ENCODE peak calls at places on chromosomes 2 and 18, in ten cellular contexts. One of them, this sample, is unnamed.

GRCh38 chr2:38751847-38752410 is 768 bp upstream of the SRSF7 start:
- DNase-seq in sigmoid colon: no peak
- DNase-seq in H1: no peak
- DNase-seq in SK-N-SH: no peak
- DNase-seq in tibial nerve: no peak
- DNase-seq in GM12878: no peak
- DNase-seq in esophagus muscularis mucosa: no peak
- DNase-seq in ovary: no peak
- DNase-seq in suprapubic skin: no peak
- DNase-seq in K562: peak; percentile 57
- DNase-seq in this sample: no peak

GRCh38 chr2:150410809-150411208 is 76.7 kb downstream of the RND3 start:
- DNase-seq in sigmoid colon: no peak
- DNase-seq in H1: no peak
- DNase-seq in SK-N-SH: no peak
- DNase-seq in tibial nerve: no peak
- DNase-seq in GM12878: no peak
- DNase-seq in esophagus muscularis mucosa: no peak
- DNase-seq in ovary: no peak
- DNase-seq in suprapubic skin: no peak
- DNase-seq in K562: no peak
- DNase-seq in this sample: no peak

GRCh38 chr18:2905802-2906521 is 59.2 kb downstream of the EMILIN2 start:
- DNase-seq in sigmoid colon: peak; percentile 85
- DNase-seq in H1: peak; percentile 65
- DNase-seq in SK-N-SH: peak; percentile 82
- DNase-seq in tibial nerve: peak; percentile 36
- DNase-seq in GM12878: no peak
- DNase-seq in esophagus muscularis mucosa: no peak
- DNase-seq in ovary: peak; percentile 87
- DNase-seq in suprapubic skin: peak; percentile 88
- DNase-seq in K562: no peak
- DNase-seq in this sample: peak; percentile 50

GRCh38 chr2:169393068-169393590 is 30.8 kb upstream of the LRP2 start:
- DNase-seq in sigmoid colon: no peak
- DNase-seq in H1: no peak
- DNase-seq in SK-N-SH: peak; percentile 14
- DNase-seq in tibial nerve: no peak
- DNase-seq in GM12878: peak; percentile 32
- DNase-seq in esophagus muscularis mucosa: no peak
- DNase-seq in ovary: no peak
- DNase-seq in suprapubic skin: no peak
- DNase-seq in K562: no peak
- DNase-seq in this sample: no peak

GRCh38 chr2:219274392-219274921 is 4.7 kb upstream of the DNAJB2 start:
- DNase-seq in sigmoid colon: no peak
- DNase-seq in H1: no peak
- DNase-seq in SK-N-SH: no peak
- DNase-seq in tibial nerve: no peak
- DNase-seq in GM12878: no peak
- DNase-seq in esophagus muscularis mucosa: no peak
- DNase-seq in ovary: no peak
- DNase-seq in suprapubic skin: no peak
- DNase-seq in K562: no peak
- DNase-seq in this sample: no peak

GRCh38 chr2:33645861-33646260 is 46.8 kb upstream of the FAM98A start:
- DNase-seq in sigmoid colon: no peak
- DNase-seq in H1: no peak
- DNase-seq in SK-N-SH: no peak
- DNase-seq in tibial nerve: no peak
- DNase-seq in GM12878: no peak
- DNase-seq in esophagus muscularis mucosa: no peak
- DNase-seq in ovary: no peak
- DNase-seq in suprapubic skin: no peak
- DNase-seq in K562: no peak
- DNase-seq in this sample: no peak

GRCh38 chr18:13563390-13563805 is 163.0 kb downstream of the FAM210A start:
- DNase-seq in sigmoid colon: no peak
- DNase-seq in H1: no peak
- DNase-seq in SK-N-SH: no peak
- DNase-seq in tibial nerve: peak; percentile 37
- DNase-seq in GM12878: no peak
- DNase-seq in esophagus muscularis mucosa: no peak
- DNase-seq in ovary: no peak
- DNase-seq in suprapubic skin: no peak
- DNase-seq in K562: no peak
- DNase-seq in this sample: no peak

GRCh38 chr2:109402980-109403840 is 210.6 kb downstream of the SEPTIN10 start:
- DNase-seq in sigmoid colon: no peak
- DNase-seq in H1: no peak
- DNase-seq in SK-N-SH: no peak
- DNase-seq in tibial nerve: no peak
- DNase-seq in GM12878: no peak
- DNase-seq in esophagus muscularis mucosa: no peak
- DNase-seq in ovary: no peak
- DNase-seq in suprapubic skin: no peak
- DNase-seq in K562: no peak
- DNase-seq in this sample: no peak

GRCh38 chr2:74186038-74186437 is 7.4 kb upstream of the MOB1A start:
- DNase-seq in sigmoid colon: peak; percentile 68
- DNase-seq in H1: no peak
- DNase-seq in SK-N-SH: no peak
- DNase-seq in tibial nerve: peak; percentile 23
- DNase-seq in GM12878: peak; percentile 98
- DNase-seq in esophagus muscularis mucosa: no peak
- DNase-seq in ovary: no peak
- DNase-seq in suprapubic skin: no peak
- DNase-seq in K562: peak; percentile 82
- DNase-seq in this sample: no peak

GRCh38 chr2:240791211-240791800 is 28.7 kb downstream of the KIF1A start:
- DNase-seq in sigmoid colon: no peak
- DNase-seq in H1: no peak
- DNase-seq in SK-N-SH: no peak
- DNase-seq in tibial nerve: no peak
- DNase-seq in GM12878: no peak
- DNase-seq in esophagus muscularis mucosa: no peak
- DNase-seq in ovary: peak; percentile 39
- DNase-seq in suprapubic skin: no peak
- DNase-seq in K562: no peak
- DNase-seq in this sample: no peak

GRCh38 chr18:55275042-55275897 is 312.7 kb downstream of the TCF4 start:
- DNase-seq in sigmoid colon: no peak
- DNase-seq in H1: no peak
- DNase-seq in SK-N-SH: no peak
- DNase-seq in tibial nerve: peak; percentile 25
- DNase-seq in GM12878: no peak
- DNase-seq in esophagus muscularis mucosa: no peak
- DNase-seq in ovary: no peak
- DNase-seq in suprapubic skin: peak; percentile 80
- DNase-seq in K562: peak; percentile 19
- DNase-seq in this sample: no peak

GRCh38 chr2:43361286-43361685 is 134.9 kb upstream of the ZFP36L2 start:
- DNase-seq in sigmoid colon: no peak
- DNase-seq in H1: no peak
- DNase-seq in SK-N-SH: no peak
- DNase-seq in tibial nerve: no peak
- DNase-seq in GM12878: no peak
- DNase-seq in esophagus muscularis mucosa: no peak
- DNase-seq in ovary: no peak
- DNase-seq in suprapubic skin: no peak
- DNase-seq in K562: no peak
- DNase-seq in this sample: no peak

GRCh38 chr18:61628085-61628484 is 264.7 kb downstream of the RNF152 start:
- DNase-seq in sigmoid colon: no peak
- DNase-seq in H1: no peak
- DNase-seq in SK-N-SH: no peak
- DNase-seq in tibial nerve: no peak
- DNase-seq in GM12878: no peak
- DNase-seq in esophagus muscularis mucosa: no peak
- DNase-seq in ovary: no peak
- DNase-seq in suprapubic skin: no peak
- DNase-seq in K562: no peak
- DNase-seq in this sample: no peak

GRCh38 chr2:32135409-32135808 is 30.3 kb upstream of the SLC30A6 start:
- DNase-seq in sigmoid colon: no peak
- DNase-seq in H1: no peak
- DNase-seq in SK-N-SH: peak; percentile 42
- DNase-seq in tibial nerve: no peak
- DNase-seq in GM12878: no peak
- DNase-seq in esophagus muscularis mucosa: no peak
- DNase-seq in ovary: no peak
- DNase-seq in suprapubic skin: no peak
- DNase-seq in K562: peak; percentile 61
- DNase-seq in this sample: no peak

GRCh38 chr2:104758199-104758620 is 95.7 kb upstream of the POU3F3 start:
- DNase-seq in sigmoid colon: no peak
- DNase-seq in H1: peak; percentile 72
- DNase-seq in SK-N-SH: no peak
- DNase-seq in tibial nerve: no peak
- DNase-seq in GM12878: no peak
- DNase-seq in esophagus muscularis mucosa: peak; percentile 79
- DNase-seq in ovary: no peak
- DNase-seq in suprapubic skin: no peak
- DNase-seq in K562: no peak
- DNase-seq in this sample: no peak

GRCh38 chr2:207869784-207870778 is 100.4 kb upstream of the FZD5 start:
- DNase-seq in sigmoid colon: no peak
- DNase-seq in H1: no peak
- DNase-seq in SK-N-SH: no peak
- DNase-seq in tibial nerve: no peak
- DNase-seq in GM12878: no peak
- DNase-seq in esophagus muscularis mucosa: no peak
- DNase-seq in ovary: no peak
- DNase-seq in suprapubic skin: no peak
- DNase-seq in K562: no peak
- DNase-seq in this sample: no peak

GRCh38 chr18:77101410-77102245 is 31.0 kb downstream of the MBP start:
- DNase-seq in sigmoid colon: peak; percentile 93
- DNase-seq in H1: peak; percentile 45
- DNase-seq in SK-N-SH: peak; percentile 55
- DNase-seq in tibial nerve: peak; percentile 85
- DNase-seq in GM12878: peak; percentile 61
- DNase-seq in esophagus muscularis mucosa: peak; percentile 98
- DNase-seq in ovary: peak; percentile 81
- DNase-seq in suprapubic skin: peak; percentile 92
- DNase-seq in K562: no peak
- DNase-seq in this sample: peak; percentile 76

DNA sequence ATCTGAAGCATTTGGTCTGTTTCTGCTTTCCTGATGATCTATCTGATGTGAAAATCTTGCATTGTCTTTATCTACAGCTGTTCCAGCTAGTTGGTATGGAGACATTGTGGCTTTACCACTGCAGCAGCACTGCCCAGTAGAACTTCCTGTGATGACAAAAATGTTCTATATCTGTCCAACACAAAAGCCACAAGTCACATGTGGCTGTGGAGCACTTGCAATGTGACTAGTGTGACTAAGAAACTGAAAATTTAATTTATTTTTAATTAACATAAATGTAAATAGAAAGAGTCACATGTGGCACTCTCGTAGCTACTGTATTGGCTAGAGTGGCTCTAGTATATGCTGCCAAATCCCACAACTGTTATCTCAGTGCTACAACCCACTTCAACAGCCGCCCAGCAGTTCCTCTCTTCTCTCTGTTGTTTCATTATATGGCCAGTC is 425.7 kb downstream of the SETBP1 start:
- DNase-seq in sigmoid colon: no peak
- DNase-seq in H1: no peak
- DNase-seq in SK-N-SH: no peak
- DNase-seq in tibial nerve: no peak
- DNase-seq in GM12878: peak; percentile 87
- DNase-seq in esophagus muscularis mucosa: no peak
- DNase-seq in ovary: no peak
- DNase-seq in suprapubic skin: no peak
- DNase-seq in K562: no peak
- DNase-seq in this sample: no peak
- H3K4me1 ChIP-seq in sigmoid colon: peaks cover 11% of the 10 kb centered on the region
- H3K4me1 ChIP-seq in H1: peaks cover 3% of the 10 kb centered on the region
- H3K4me1 ChIP-seq in SK-N-SH: no peaks in the 10 kb centered on the region
- H3K4me1 ChIP-seq in tibial nerve: no peaks in the 10 kb centered on the region
- H3K4me1 ChIP-seq in GM12878: peaks cover 47% of the 10 kb centered on the region
- H3K4me1 ChIP-seq in esophagus muscularis mucosa: no peaks in the 10 kb centered on the region
- H3K4me1 ChIP-seq in ovary: peaks cover 1% of the 10 kb centered on the region
- H3K4me1 ChIP-seq in suprapubic skin: peaks cover 12% of the 10 kb centered on the region
- H3K4me1 ChIP-seq in K562: no peaks in the 10 kb centered on the region
- H3K4me1 ChIP-seq in this sample: no peaks in the 10 kb centered on the region

GRCh38 chr18:70907673-70908072 is 618.8 kb downstream of the SOCS6 start:
- DNase-seq in sigmoid colon: no peak
- DNase-seq in H1: no peak
- DNase-seq in SK-N-SH: no peak
- DNase-seq in tibial nerve: no peak
- DNase-seq in GM12878: no peak
- DNase-seq in esophagus muscularis mucosa: no peak
- DNase-seq in ovary: no peak
- DNase-seq in suprapubic skin: no peak
- DNase-seq in K562: no peak
- DNase-seq in this sample: no peak
- TF ChIP-seq EP300 in sigmoid colon: no peak
- TF ChIP-seq EP300 in H1: no peak
- TF ChIP-seq EP300 in SK-N-SH: no peak
- TF ChIP-seq EP300 in tibial nerve: no peak
- TF ChIP-seq EP300 in GM12878: no peak
- TF ChIP-seq EP300 in esophagus muscularis mucosa: no peak
- TF ChIP-seq EP300 in ovary: no peak
- TF ChIP-seq EP300 in suprapubic skin: no peak
- TF ChIP-seq EP300 in K562: no peak
- TF ChIP-seq EP300 in this sample: no peak

DNA sequence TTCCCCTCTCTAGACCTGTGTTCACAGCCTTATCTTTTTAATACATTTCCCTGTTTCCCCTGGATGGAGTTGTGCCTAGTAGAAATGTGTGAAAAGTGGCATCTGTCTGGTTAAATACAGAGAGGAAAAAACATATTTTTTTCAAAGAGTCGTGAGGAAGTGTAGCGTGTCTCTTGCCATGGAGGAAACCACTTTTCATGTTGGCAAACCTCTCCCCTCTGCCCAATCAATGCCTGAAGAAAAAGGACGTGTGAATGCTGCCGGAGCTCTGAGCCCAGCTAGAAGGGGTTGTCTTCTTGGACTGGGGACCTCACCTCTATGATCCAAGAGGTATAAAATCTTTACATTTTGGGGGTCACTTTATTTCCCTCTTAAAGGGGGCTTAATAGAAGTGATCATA is 52.4 kb downstream of the DPP4 start:
- DNase-seq in sigmoid colon: no peak
- DNase-seq in H1: no peak
- DNase-seq in SK-N-SH: no peak
- DNase-seq in tibial nerve: no peak
- DNase-seq in GM12878: no peak
- DNase-seq in esophagus muscularis mucosa: no peak
- DNase-seq in ovary: no peak
- DNase-seq in suprapubic skin: no peak
- DNase-seq in K562: no peak
- DNase-seq in this sample: no peak
- H3K36me3 ChIP-seq in sigmoid colon: no peaks in the 10 kb centered on the region
- H3K36me3 ChIP-seq in H1: no peaks in the 10 kb centered on the region
- H3K36me3 ChIP-seq in SK-N-SH: no peaks in the 10 kb centered on the region
- H3K36me3 ChIP-seq in tibial nerve: no peaks in the 10 kb centered on the region
- H3K36me3 ChIP-seq in GM12878: no peaks in the 10 kb centered on the region
- H3K36me3 ChIP-seq in esophagus muscularis mucosa: no peaks in the 10 kb centered on the region
- H3K36me3 ChIP-seq in ovary: no peaks in the 10 kb centered on the region
- H3K36me3 ChIP-seq in suprapubic skin: peaks cover 3% of the 10 kb centered on the region
- H3K36me3 ChIP-seq in K562: no peaks in the 10 kb centered on the region
- H3K36me3 ChIP-seq in this sample: no peaks in the 10 kb centered on the region

GRCh38 chr2:213644926-213645325 is 360.7 kb downstream of the SPAG16 start:
- DNase-seq in sigmoid colon: no peak
- DNase-seq in H1: no peak
- DNase-seq in SK-N-SH: no peak
- DNase-seq in tibial nerve: no peak
- DNase-seq in GM12878: no peak
- DNase-seq in esophagus muscularis mucosa: no peak
- DNase-seq in ovary: no peak
- DNase-seq in suprapubic skin: no peak
- DNase-seq in K562: no peak
- DNase-seq in this sample: no peak

GRCh38 chr2:213640742-213641425 is 356.6 kb downstream of the SPAG16 start:
- DNase-seq in sigmoid colon: no peak
- DNase-seq in H1: no peak
- DNase-seq in SK-N-SH: no peak
- DNase-seq in tibial nerve: no peak
- DNase-seq in GM12878: no peak
- DNase-seq in esophagus muscularis mucosa: no peak
- DNase-seq in ovary: no peak
- DNase-seq in suprapubic skin: no peak
- DNase-seq in K562: no peak
- DNase-seq in this sample: no peak
- H3K4me1 ChIP-seq in sigmoid colon: no peaks in the 10 kb centered on the region
- H3K4me1 ChIP-seq in H1: no peaks in the 10 kb centered on the region
- H3K4me1 ChIP-seq in SK-N-SH: no peaks in the 10 kb centered on the region
- H3K4me1 ChIP-seq in tibial nerve: no peaks in the 10 kb centered on the region
- H3K4me1 ChIP-seq in GM12878: no peaks in the 10 kb centered on the region
- H3K4me1 ChIP-seq in esophagus muscularis mucosa: no peaks in the 10 kb centered on the region
- H3K4me1 ChIP-seq in ovary: no peaks in the 10 kb centered on the region
- H3K4me1 ChIP-seq in suprapubic skin: no peaks in the 10 kb centered on the region
- H3K4me1 ChIP-seq in K562: no peaks in the 10 kb centered on the region
- H3K4me1 ChIP-seq in this sample: no peaks in the 10 kb centered on the region

This sample was measured in stomach.